ENCODE peak calls at places on chromosomes 6 and 20, in four cellular contexts. E, L, R and X are unnamed samples.

GRCh38 chr6:159726196-159726917 is 949 bp upstream of the WTAP start:
- DNase-seq in E (peak), L (no peak), R (no peak), X (no peak)

GRCh38 chr6:152293404-152293803 is 343.8 kb downstream of the SYNE1 start:
- DNase-seq in E (peak), L (no peak), R (no peak), X (no peak)

GRCh38 chr6:13614126-13614925 is 809 bp upstream of the NOL7 start:
- DNase-seq in E (peak), L (peak), R (peak), X (no peak)

GRCh38 chr6:44133981-44134711 is 6.8 kb downstream of the TMEM63B start:
- DNase-seq in E (no peak), L (no peak), R (no peak), X (no peak)

GRCh38 chr20:23061713-23062561 is 12.5 kb upstream of the THBD start:
- DNase-seq in E (no peak), L (peak), R (no peak), X (peak)

GRCh38 chr6:34810936-34811632 is 19.2 kb downstream of the BLTP3A start:
- DNase-seq in E (no peak), L (no peak), R (peak), X (no peak)

GRCh38 chr6:168300975-168301647 is 18.5 kb downstream of the DACT2 start:
- DNase-seq in E (no peak), L (no peak), R (no peak), X (no peak)

GRCh38 chr6:31791324-31792089 is 4.0 kb downstream of the VARS1 start:
- DNase-seq in E (no peak), L (peak), R (peak), X (peak)

GRCh38 chr6:169847773-169848380 is 96.5 kb downstream of the ERMARD start:
- DNase-seq in E (no peak), L (no peak), R (no peak), X (no peak)

GRCh38 chr6:25363429-25363828 is 84.3 kb downstream of the CARMIL1 start:
- DNase-seq in E (no peak), L (no peak), R (no peak), X (no peak)

GRCh38 chr20:50655325-50655880 is 35.9 kb downstream of the RIPOR3 start:
- DNase-seq in E (no peak), L (peak), R (no peak), X (no peak)

GRCh38 chr6:73460044-73460443 is 1.5 kb upstream of the MTO1 start:
- DNase-seq in E (no peak), L (no peak), R (no peak), X (no peak)

GRCh38 chr6:64955435-64955848 is 751.6 kb downstream of the EYS start:
- DNase-seq in E (no peak), L (no peak), R (no peak), X (no peak)

GRCh38 chr6:90643366-90643765 is 56.5 kb upstream of the MAP3K7 start:
- DNase-seq in E (no peak), L (no peak), R (no peak), X (no peak)

GRCh38 chr20:59159091-59159821 is 4.4 kb upstream of the ZNF831 start:
- DNase-seq in E (no peak), L (no peak), R (peak), X (peak)

GRCh38 chr6:45710304-45710821 is 305.3 kb downstream of the CLIC5 start:
- DNase-seq in E (no peak), L (peak), R (peak), X (no peak)

GRCh38 chr6:87473419-87473903 is 687 bp downstream of the SLC35A1 start:
- DNase-seq in E (no peak), L (peak), R (no peak), X (no peak)

GRCh38 chr20:49786671-49787370 is 25.8 kb upstream of the SLC9A8 start:
- DNase-seq in E (no peak), L (no peak), R (no peak), X (no peak)

GRCh38 chr6:112485813-112486212 is 138.7 kb downstream of the RFPL4B start:
- DNase-seq in E (no peak), L (peak), R (no peak), X (no peak)

GRCh38 chr6:3749991-3750323 is 1.6 kb downstream of the PXDC1 start:
- DNase-seq in E (no peak), L (peak), R (no peak), X (no peak)

GRCh38 chr6:21110684-21111398 is 482.7 kb upstream of the SOX4 start:
- DNase-seq in E (no peak), L (no peak), R (no peak), X (no peak)

GRCh38 chr20:51050636-51051035 is 27.7 kb upstream of the KCNG1 start:
- DNase-seq in E (no peak), L (no peak), R (no peak), X (no peak)

GRCh38 chr6:147678256-147678655 is 169.8 kb downstream of the SAMD5 start:
- DNase-seq in E (no peak), L (no peak), R (no peak), X (no peak)

GRCh38 chr6:69866351-69867074 is at the start of gene COL19A1:
- DNase-seq in E (no peak), L (no peak), R (peak), X (no peak)

GRCh38 chr20:9838035-9838377 is 870 bp downstream of the PAK5 start:
- DNase-seq in E (no peak), L (no peak), R (no peak), X (no peak)

GRCh38 chr6:72554203-72554564 is 67.7 kb upstream of the KCNQ5 start:
- DNase-seq in E (no peak), L (peak), R (no peak), X (no peak)

GRCh38 chr6:34538581-34538980 is 17.5 kb downstream of the SPDEF start:
- DNase-seq in E (no peak), L (no peak), R (no peak), X (no peak)

GRCh38 chr20:63500151-63500901 is 1.4 kb upstream of the EEF1A2 start:
- DNase-seq in E (no peak), L (no peak), R (no peak), X (no peak)

GRCh38 chr6:152595507-152595906 is 41.7 kb downstream of the SYNE1 start:
- DNase-seq in E (no peak), L (peak), R (no peak), X (no peak)

GRCh38 chr6:34610819-34611477 is 54.8 kb upstream of the SPDEF start:
- DNase-seq in E (no peak), L (peak), R (no peak), X (no peak)

GRCh38 chr6:74785236-74785635 is 420.6 kb downstream of the COL12A1 start:
- DNase-seq in E (no peak), L (peak), R (no peak), X (no peak)

GRCh38 chr6:122620902-122621301 is 10.7 kb downstream of the PKIB start:
- DNase-seq in E (no peak), L (no peak), R (no peak), X (no peak)

GRCh38 chr6:16322666-16323312 is 84.4 kb downstream of the GMPR start:
- DNase-seq in E (peak), L (peak), R (peak), X (no peak)

GRCh38 chr20:10936786-10937185 is 263.0 kb upstream of the JAG1 start:
- DNase-seq in E (no peak), L (no peak), R (no peak), X (no peak)

GRCh38 chr6:130307752-130308361 is 58.0 kb upstream of the TMEM200A start:
- DNase-seq in E (no peak), L (peak), R (no peak), X (no peak)

GRCh38 chr6:148313483-148313882 is 29.2 kb upstream of the SASH1 start:
- DNase-seq in E (no peak), L (no peak), R (no peak), X (no peak)

GRCh38 chr6:150208606-150209352 is 65.9 kb downstream of the PPP1R14C start:
- DNase-seq in E (peak), L (no peak), R (no peak), X (no peak)